ENCODE peak calls at places on chromosomes 11 and 22, in eight cellular contexts. W is body of pancreas, E is heart right ventricle, U is GM23338, Y is lower lobe of right lung, A is uterus, S is stomach, C is spleen. Z is an unnamed sample.

GRCh38 chr22:40862537-40862936 is 624 bp upstream of the DNAJB7 start:
- DNase-seq in W (no peak), E (no peak), U (no peak), Y (no peak), A (no peak), S (no peak), C (no peak), Z (no peak)

GRCh38 chr22:19483481-19484244 is 3.9 kb downstream of the CDC45 start:
- DNase-seq in W (no peak), E (no peak), U (no peak), Y (no peak), A (no peak), S (no peak), C (no peak), Z (no peak)

GRCh38 chr11:39149214-39149613 is 2310.2 kb downstream of the LRRC4C start:
- DNase-seq in W (peak; percentile 26), E (no peak), U (no peak), Y (no peak), A (no peak), S (peak; percentile 54), C (no peak), Z (no peak)

GRCh38 chr22:37284807-37285355 is 2.6 kb downstream of the CYTH4 start:
- DNase-seq in W (peak; percentile 12), E (peak; percentile 42), U (no peak), Y (peak; percentile 83), A (no peak), S (peak; percentile 40), C (peak; percentile 94), Z (no peak)

GRCh38 chr22:19674929-19675253 is 39.4 kb upstream of the SEPTIN5 start:
- DNase-seq in W (no peak), E (no peak), U (no peak), Y (no peak), A (no peak), S (no peak), C (no peak), Z (no peak)

GRCh38 chr11:9771126-9771624 is 107.3 kb downstream of the SWAP70 start:
- DNase-seq in W (no peak), E (no peak), U (no peak), Y (no peak), A (no peak), S (no peak), C (no peak), Z (no peak)

GRCh38 chr11:13682212-13682611 is 13.7 kb downstream of the FAR1 start:
- DNase-seq in W (no peak), E (no peak), U (no peak), Y (no peak), A (no peak), S (no peak), C (no peak), Z (no peak)

GRCh38 chr22:29340566-29340965 is 25.1 kb upstream of the RASL10A start:
- DNase-seq in W (no peak), E (no peak), U (no peak), Y (no peak), A (no peak), S (no peak), C (no peak), Z (no peak)

GRCh38 chr11:73348838-73349237 is 27.4 kb upstream of the RELT start:
- DNase-seq in W (no peak), E (no peak), U (no peak), Y (no peak), A (no peak), S (no peak), C (no peak), Z (no peak)

GRCh38 chr11:3832816-3833215 is 7.9 kb downstream of the RHOG start:
- DNase-seq in W (no peak), E (no peak), U (no peak), Y (no peak), A (no peak), S (no peak), C (peak; percentile 59), Z (no peak)

GRCh38 chr11:3223932-3224729 is 5.5 kb upstream of the MRGPRG start:
- DNase-seq in W (no peak), E (no peak), U (peak; percentile 25), Y (no peak), A (no peak), S (peak; percentile 18), C (peak; percentile 64), Z (no peak)

GRCh38 chr22:30564766-30565118 is 9.7 kb downstream of the GAL3ST1 start:
- DNase-seq in W (no peak), E (no peak), U (peak; percentile 52), Y (no peak), A (no peak), S (no peak), C (no peak), Z (no peak)

GRCh38 chr22:30568137-30568805 is 6.2 kb downstream of the GAL3ST1 start:
- DNase-seq in W (no peak), E (no peak), U (peak; percentile 62), Y (no peak), A (no peak), S (no peak), C (no peak), Z (no peak)

GRCh38 chr22:30564045-30564765 is 10.3 kb downstream of the GAL3ST1 start:
- DNase-seq in W (no peak), E (no peak), U (no peak), Y (no peak), A (no peak), S (no peak), C (no peak), Z (no peak)

GRCh38 chr22:30566125-30566524 is 8.3 kb downstream of the GAL3ST1 start:
- DNase-seq in W (no peak), E (no peak), U (no peak), Y (no peak), A (no peak), S (no peak), C (no peak), Z (no peak)

GRCh38 chr22:30565341-30565740 is 9.1 kb downstream of the GAL3ST1 start:
- DNase-seq in W (no peak), E (no peak), U (no peak), Y (no peak), A (no peak), S (no peak), C (no peak), Z (no peak)
- H3K27me3 ChIP-seq in W (no peaks in the 10 kb centered on the region), E (no peaks in the 10 kb centered on the region), U (no peaks in the 10 kb centered on the region), Y (no peaks in the 10 kb centered on the region), A (no peaks in the 10 kb centered on the region), S (no peaks in the 10 kb centered on the region), C (no peaks in the 10 kb centered on the region), Z (no peaks in the 10 kb centered on the region)

GRCh38 chr22:26648011-26648497 is 9.3 kb upstream of the MIAT start:
- DNase-seq in W (no peak), E (no peak), U (peak; percentile 89), Y (no peak), A (no peak), S (no peak), C (peak; percentile 84), Z (no peak)

GRCh38 chr22:26646158-26646557 is 11.2 kb upstream of the MIAT start:
- DNase-seq in W (no peak), E (no peak), U (no peak), Y (no peak), A (no peak), S (no peak), C (no peak), Z (no peak)

GRCh38 chr22:26643368-26644100 is 13.9 kb upstream of the MIAT start:
- DNase-seq in W (no peak), E (no peak), U (peak; percentile 32), Y (no peak), A (no peak), S (no peak), C (no peak), Z (no peak)

DNA sequence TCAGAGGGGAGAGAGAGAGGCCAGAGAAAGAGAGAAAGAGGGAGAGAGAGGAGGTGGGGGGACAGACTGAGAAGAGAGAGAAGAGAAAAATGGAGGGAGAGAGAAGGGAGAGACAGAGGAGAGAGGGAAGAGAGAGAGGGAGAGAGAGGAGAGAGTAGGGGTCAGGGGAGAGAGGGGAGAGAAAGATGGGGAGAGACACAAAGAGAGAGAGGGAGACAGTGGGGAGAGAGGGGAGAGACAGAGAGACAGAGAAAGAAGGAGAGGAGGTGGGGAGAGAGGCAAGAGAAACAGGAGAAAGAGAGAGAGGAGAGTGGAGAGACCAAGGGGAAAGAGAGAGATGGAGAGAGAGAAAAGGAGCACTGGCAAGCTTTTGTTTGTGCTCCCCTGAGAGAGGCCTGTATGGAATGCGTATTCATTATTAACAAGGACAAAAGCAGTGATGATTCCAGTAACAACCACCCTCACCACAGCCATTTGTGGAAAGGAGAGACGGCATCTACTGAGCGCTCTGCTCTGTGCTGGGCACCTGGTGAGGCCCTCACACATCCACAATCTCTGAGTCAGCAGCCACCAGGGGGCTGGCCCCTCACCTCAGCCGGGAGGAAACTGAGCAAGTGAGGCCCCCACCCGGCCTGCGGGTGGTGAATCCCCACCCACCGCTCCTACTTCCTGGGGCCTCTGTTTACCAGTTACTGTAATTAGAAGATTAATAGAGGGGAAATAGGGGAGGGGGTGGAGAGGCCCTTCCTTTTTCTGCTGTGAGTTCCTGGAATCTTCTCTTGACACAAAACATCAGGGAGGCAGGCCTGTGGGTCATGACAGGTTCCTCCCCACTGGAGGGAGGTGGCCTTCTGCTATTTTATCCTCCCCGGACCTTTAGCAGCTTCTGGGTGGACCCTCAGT is 14.7 kb upstream of the MIAT start:
- DNase-seq in W (no peak), E (peak; percentile 29), U (peak; percentile 71), Y (peak; percentile 52), A (no peak), S (peak; percentile 39), C (peak; percentile 89), Z (no peak)
- H3K4me1 ChIP-seq in W (peaks cover 5% of the 10 kb centered on the region), E (no peaks in the 10 kb centered on the region), U (peaks cover 78% of the 10 kb centered on the region), Y (peaks cover 42% of the 10 kb centered on the region), A (no peaks in the 10 kb centered on the region), S (peaks cover 11% of the 10 kb centered on the region), C (peaks cover 44% of the 10 kb centered on the region), Z (peaks cover 8% of the 10 kb centered on the region)

GRCh38 chr11:37857726-37858125 is 1259.7 kb upstream of the RAG2 start:
- DNase-seq in W (no peak), E (no peak), U (peak; percentile 1), Y (no peak), A (no peak), S (no peak), C (no peak), Z (no peak)

GRCh38 chr11:37861671-37862070 is 1263.6 kb upstream of the RAG2 start:
- DNase-seq in W (no peak), E (no peak), U (no peak), Y (no peak), A (no peak), S (no peak), C (no peak), Z (no peak)

GRCh38 chr11:37858398-37858797 is 1260.4 kb upstream of the RAG2 start:
- DNase-seq in W (no peak), E (no peak), U (no peak), Y (no peak), A (no peak), S (no peak), C (no peak), Z (no peak)
- TF ChIP-seq CTCF in W (no peak), E (no peak), U (no peak), Y (no peak), A (no peak), S (no peak), C (no peak), Z (no peak)

DNA sequence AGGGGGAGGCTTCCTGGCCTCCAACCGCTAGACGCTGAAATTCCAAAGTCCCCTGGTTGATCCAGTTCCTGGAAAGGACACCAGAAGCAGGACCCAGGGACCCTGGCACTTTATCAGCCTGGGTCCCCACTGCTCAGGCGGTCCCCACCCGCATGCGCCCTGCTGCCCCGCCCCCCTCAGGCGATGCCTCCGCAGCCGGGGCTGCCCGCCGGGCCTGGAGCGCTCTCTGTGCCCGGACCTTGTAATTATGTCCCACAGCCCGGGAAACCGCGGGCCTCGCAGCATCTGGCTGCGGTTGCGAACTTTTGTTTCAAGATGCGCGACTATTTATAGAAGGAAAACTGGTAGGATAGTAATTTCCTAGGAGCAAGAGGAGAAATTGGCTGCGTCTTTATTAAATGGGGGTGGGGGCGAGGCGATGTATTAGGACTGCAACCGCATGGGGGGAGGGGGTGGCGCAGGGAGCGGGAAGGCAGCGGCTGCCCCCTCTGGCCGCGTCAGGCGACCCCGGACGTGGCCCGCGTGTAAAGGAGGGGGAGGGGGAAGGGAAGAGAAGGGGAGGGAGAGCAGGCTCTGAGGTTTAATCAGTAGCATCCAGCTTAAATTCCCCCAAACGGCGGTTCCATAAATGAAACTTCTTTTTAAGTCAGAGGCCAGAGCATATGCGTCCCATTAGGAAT is 6.1 kb downstream of the WNT7B start:
- DNase-seq in W (no peak), E (no peak), U (peak; percentile 66), Y (no peak), A (no peak), S (no peak), C (no peak), Z (no peak)
- H3K27me3 ChIP-seq in W (no peaks in the 10 kb centered on the region), E (peaks cover 87% of the 10 kb centered on the region), U (peaks cover 66% of the 10 kb centered on the region), Y (peaks cover 81% of the 10 kb centered on the region), A (peaks cover 38% of the 10 kb centered on the region), S (peaks cover 89% of the 10 kb centered on the region), C (no peaks in the 10 kb centered on the region), Z (peaks cover 16% of the 10 kb centered on the region)

Z was measured in thoracic aorta.